ENCODE peak calls at places on chromosomes 11 and 22, in four cellular contexts. X, F, C and D are unnamed samples. For H3K36me3 and H3K27me3, the result is how much of the 10 kb centered on the place peaks cover.

GRCh38 chr11:14336507-14337503 is 22.2 kb downstream of the RRAS2 start:
- DNase-seq in X (no peak), F (peak), C (no peak), D (no peak)

GRCh38 chr11:1125803-1126202 is 31.9 kb upstream of the MUC5AC start:
- DNase-seq in X (no peak), F (no peak), C (no peak), D (no peak)

GRCh38 chr22:29359469-29359868 is 28.9 kb downstream of the AP1B1 start:
- DNase-seq in X (no peak), F (peak), C (no peak), D (no peak)

GRCh38 chr11:10600570-10601248 is 32.2 kb upstream of the LYVE1 start:
- DNase-seq in X (no peak), F (no peak), C (no peak), D (no peak)

GRCh38 chr22:47251911-47252310 is 489.5 kb downstream of the TBC1D22A start:
- DNase-seq in X (no peak), F (no peak), C (no peak), D (no peak)

GRCh38 chr22:35961480-35961902 is 67.1 kb downstream of the RBFOX2 start:
- DNase-seq in X (peak), F (no peak), C (no peak), D (peak)

GRCh38 chr11:61331636-61332035 is 1.3 kb downstream of the DDB1 start:
- DNase-seq in X (no peak), F (no peak), C (no peak), D (no peak)

GRCh38 chr11:116605543-116605942 is 167.2 kb downstream of the BUD13 start:
- DNase-seq in X (peak), F (peak), C (no peak), D (peak)

GRCh38 chr11:118175031-118175531 is 1.4 kb downstream of the SCN2B start:
- DNase-seq in X (no peak), F (peak), C (no peak), D (no peak)

GRCh38 chr11:18144243-18144642 is 11.9 kb downstream of the MRGPRX3 start:
- DNase-seq in X (no peak), F (no peak), C (no peak), D (no peak)
- H3K36me3 ChIP-seq in X (under half), F (under half), C (under half), D (under half)

DNA sequence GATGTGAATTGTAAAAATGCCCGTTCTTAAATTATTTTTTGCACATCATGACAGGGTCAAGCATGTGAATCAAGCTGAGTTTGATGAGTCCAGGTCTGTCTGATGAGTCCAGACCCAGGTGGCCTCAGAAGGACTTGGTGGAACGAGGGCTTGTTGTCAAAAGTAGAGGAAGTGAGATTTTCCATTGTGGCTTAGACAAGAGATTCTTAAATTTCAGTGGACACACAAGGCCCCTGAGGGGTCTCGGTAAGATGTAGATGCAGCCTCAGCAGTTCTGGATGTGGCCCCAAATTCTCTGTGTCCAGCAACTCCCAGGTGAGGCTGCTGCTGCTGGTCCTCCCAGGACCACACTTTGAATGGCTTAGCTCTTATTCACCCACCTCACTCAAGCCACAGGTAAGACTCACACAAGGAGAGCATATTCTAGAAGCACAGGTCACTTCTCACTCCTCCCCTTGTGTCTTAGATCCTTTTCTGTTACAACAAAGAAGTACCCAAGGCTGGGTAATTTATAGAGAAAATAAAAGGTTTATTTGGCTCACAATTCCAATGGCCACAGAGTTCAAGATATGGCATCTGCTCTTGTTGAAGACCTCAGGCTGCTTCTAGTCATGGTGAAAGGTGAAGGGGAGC is 98.8 kb downstream of the GGTLC2 start:
- DNase-seq in X (no peak), F (no peak), C (no peak), D (no peak)
- H3K27me3 ChIP-seq in X (under half), F (under half), C (under half), D (half or more)

GRCh38 chr11:76250520-76251222 is 44.4 kb upstream of the WNT11 start:
- DNase-seq in X (no peak), F (no peak), C (no peak), D (no peak)

GRCh38 chr11:76247091-76247490 is 40.8 kb upstream of the WNT11 start:
- DNase-seq in X (no peak), F (no peak), C (no peak), D (no peak)

GRCh38 chr11:76249195-76249741 is 43.0 kb upstream of the WNT11 start:
- DNase-seq in X (no peak), F (no peak), C (no peak), D (no peak)

GRCh38 chr11:76246271-76246933 is 40.1 kb upstream of the WNT11 start:
- DNase-seq in X (no peak), F (no peak), C (no peak), D (no peak)

DNA sequence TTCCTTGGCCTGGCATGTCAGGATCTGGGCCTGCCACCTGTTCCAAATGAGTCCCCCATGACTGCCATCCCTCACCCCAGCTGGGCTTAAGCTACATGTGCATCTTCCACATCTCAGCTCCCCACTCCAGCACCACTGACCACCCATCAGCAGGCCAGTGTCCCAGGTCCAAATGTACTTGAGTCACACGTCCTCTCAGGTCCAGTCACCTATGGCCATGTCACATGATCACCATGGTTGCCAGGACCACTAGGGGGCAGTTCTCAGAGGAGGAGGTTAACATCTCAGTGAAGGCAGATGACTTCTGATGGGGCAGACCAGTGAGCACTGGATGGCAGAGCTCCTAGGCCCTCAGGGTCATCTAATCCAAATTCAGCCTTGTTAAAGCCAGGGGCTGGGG is 41.9 kb upstream of the WNT11 start:
- DNase-seq in X (no peak), F (no peak), C (no peak), D (no peak)
- TF ChIP-seq SUZ12 in X (no peak), F (no peak), C (no peak), D (no peak)

GRCh38 chr22:40279017-40279416 is 67.3 kb upstream of the ADSL start:
- DNase-seq in X (no peak), F (no peak), C (no peak), D (no peak)

GRCh38 chr22:40285508-40285907 is 60.8 kb upstream of the ADSL start:
- DNase-seq in X (no peak), F (no peak), C (no peak), D (no peak)

GRCh38 chr22:40276877-40277823 is 69.2 kb upstream of the ADSL start:
- DNase-seq in X (no peak), F (no peak), C (no peak), D (no peak)

DNA sequence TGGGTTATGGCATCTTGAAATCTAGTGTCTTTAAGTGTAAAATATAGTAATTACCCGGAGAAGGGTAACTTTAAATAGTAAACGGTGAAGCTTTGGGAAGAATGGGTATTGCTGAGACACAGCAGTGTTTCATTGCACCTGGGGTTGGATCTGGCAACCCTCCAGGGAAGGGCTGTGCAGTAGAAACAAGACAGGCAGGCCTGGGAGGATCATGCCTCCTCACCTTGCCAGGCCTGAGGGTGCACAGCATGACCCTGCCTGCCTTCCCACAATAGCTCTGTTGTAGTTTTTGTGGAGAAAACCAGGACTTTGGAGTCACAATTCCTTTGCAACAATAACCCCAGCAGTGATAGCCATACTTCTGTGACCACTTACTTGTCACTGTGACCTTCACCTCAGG is 64.6 kb upstream of the ADSL start:
- DNase-seq in X (no peak), F (no peak), C (no peak), D (no peak)
- H3K36me3 ChIP-seq in X (under half), F (under half), C (under half), D (half or more)

GRCh38 chr22:22123118-22123959 is 121.2 kb upstream of the VPREB1 start:
- DNase-seq in X (no peak), F (no peak), C (no peak), D (no peak)

GRCh38 chr22:22119003-22119402 is 125.6 kb upstream of the VPREB1 start:
- DNase-seq in X (no peak), F (no peak), C (no peak), D (no peak)

GRCh38 chr22:22122348-22123117 is 122.1 kb upstream of the VPREB1 start:
- DNase-seq in X (no peak), F (no peak), C (no peak), D (no peak)

GRCh38 chr22:22120160-22120559 is 124.4 kb upstream of the VPREB1 start:
- DNase-seq in X (no peak), F (no peak), C (no peak), D (no peak)

DNA sequence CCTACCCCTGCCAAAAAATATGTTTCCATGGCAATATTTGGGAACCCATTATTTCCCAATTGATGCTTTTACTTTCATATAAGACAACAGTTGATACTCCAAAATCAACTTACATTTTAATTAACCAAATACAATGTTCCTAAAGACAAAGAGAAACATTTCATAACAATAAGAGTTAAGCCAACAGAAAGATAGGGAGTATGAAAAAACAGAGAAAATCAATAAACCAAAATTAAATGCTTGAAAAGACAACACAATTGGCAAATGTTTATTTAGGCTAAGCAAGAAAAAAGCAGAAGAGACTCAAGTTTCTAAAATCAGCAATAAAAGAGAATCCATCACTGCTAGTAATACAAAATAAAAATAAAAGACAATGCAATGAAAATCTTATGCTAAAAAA is 123.1 kb upstream of the VPREB1 start:
- DNase-seq in X (no peak), F (no peak), C (no peak), D (no peak)
- H3K27me3 ChIP-seq in X (under half), F (under half), C (under half), D (half or more)

GRCh38 chr22:23763579-23764331 is 965 bp downstream of the C22orf15 start:
- DNase-seq in X (no peak), F (no peak), C (no peak), D (no peak)
- TF ChIP-seq SUZ12 in X (no peak), F (no peak), C (no peak), D (no peak)

DNA sequence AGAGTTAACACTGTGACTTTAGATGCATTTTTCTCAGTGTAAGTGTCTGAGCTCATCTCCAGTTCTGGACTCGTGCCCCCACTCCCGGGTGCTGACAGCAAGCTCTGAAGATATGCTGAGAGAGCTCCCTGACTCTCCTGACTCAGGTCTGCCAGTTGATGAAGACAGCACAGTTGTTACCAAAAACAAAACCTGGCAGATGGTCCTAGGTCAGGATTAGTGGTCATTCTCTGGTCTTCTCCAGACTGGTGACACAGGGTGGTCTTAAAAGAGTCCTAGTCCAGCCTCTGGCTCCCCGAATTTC is 8.6 kb downstream of the MIAT start:
- DNase-seq in X (no peak), F (no peak), C (no peak), D (no peak)
- H3K36me3 ChIP-seq in X (under half), F (under half), C (under half), D (under half)